ENCODE peak calls at places on chromosomes 3 and 15, in five cellular contexts. M is stimulated activated naive CD4-positive, alpha-beta T cell treated with Interleukin-2 at 50 U/mL for 16 hours; W is progenitor cell of endocrine pancreas; B is HL-60; L is stimulated activated naive CD8-positive, alpha-beta T cell treated with anti-CD3 and anti-CD28 coated beads, Interleukin-15, Interleukin-2, amounts not matched to agents 100 U/mL and 50 U/mL, for 24 hours. U is an unnamed sample.

GRCh38 chr3:186589856-186590579 is 19.5 kb downstream of the DNAJB11 start:
- DNase-seq in M (no peak), W (no peak), B (no peak), L (no peak), U (no peak)

GRCh38 chr15:84831028-84831427 is 13.9 kb downstream of the ALPK3 start:
- DNase-seq in M (no peak), W (no peak), B (no peak), L (no peak), U (no peak)

GRCh38 chr3:71176366-71176765 is 407.2 kb downstream of the FOXP1 start:
- DNase-seq in M (no peak), W (no peak), B (no peak), L (no peak), U (no peak)

GRCh38 chr15:49038382-49038781 is 7.9 kb downstream of the SECISBP2L start:
- DNase-seq in M (no peak), W (no peak), B (no peak), L (no peak), U (no peak)

GRCh38 chr15:34297059-34297458 is 40.5 kb downstream of the SLC12A6 start:
- DNase-seq in M (no peak), W (no peak), B (no peak), L (no peak), U (no peak)

GRCh38 chr3:18657858-18658820 is 233.0 kb upstream of the SATB1 start:
- DNase-seq in M (peak; percentile 1), W (no peak), B (no peak), L (no peak), U (no peak)

GRCh38 chr3:11155341-11156025 is 1.2 kb downstream of the HRH1 start:
- DNase-seq in M (no peak), W (peak; percentile 27), B (no peak), L (peak; percentile 34), U (no peak)

GRCh38 chr3:76991165-76991564 is 48.7 kb upstream of the ROBO2 start:
- DNase-seq in M (no peak), W (no peak), B (no peak), L (no peak), U (no peak)

GRCh38 chr3:133832802-133833144 is 27.2 kb downstream of the SRPRB start:
- DNase-seq in M (no peak), W (no peak), B (no peak), L (no peak), U (no peak)

GRCh38 chr3:124256156-124256555 is 264.2 kb upstream of the ROPN1 start:
- DNase-seq in M (no peak), W (no peak), B (no peak), L (no peak), U (no peak)

GRCh38 chr3:127694467-127695215 is 21.9 kb downstream of the ABTB1 start:
- DNase-seq in M (no peak), W (no peak), B (no peak), L (peak; percentile 39), U (no peak)

GRCh38 chr3:11495948-11496557 is 147.7 kb downstream of the VGLL4 start:
- DNase-seq in M (no peak), W (no peak), B (no peak), L (no peak), U (no peak)

U was measured in effector CD8-positive, alpha-beta T cell.